ENCODE peak calls at places on chromosomes 3 and 15, in five cellular contexts. One of them, this sample, is unnamed.

GRCh38 chr3:171791695-171792082 is 18.6 kb downstream of the PLD1 start:
- DNase-seq in MM.1S: no peak
- DNase-seq in foreskin fibroblast: peak; percentile 67
- DNase-seq in heart left ventricle: no peak
- DNase-seq in IMR-90: peak; percentile 70
- DNase-seq in this sample: no peak

GRCh38 chr3:33441322-33441976 is 1.2 kb upstream of the UBP1 start:
- DNase-seq in MM.1S: no peak
- DNase-seq in foreskin fibroblast: no peak
- DNase-seq in heart left ventricle: no peak
- DNase-seq in IMR-90: no peak
- DNase-seq in this sample: peak; percentile 27

GRCh38 chr3:42734263-42734860 is 31.8 kb upstream of the HHATL start:
- DNase-seq in MM.1S: no peak
- DNase-seq in IMR-90: no peak
- DNase-seq in heart left ventricle: no peak
- DNase-seq in foreskin fibroblast: no peak
- DNase-seq in this sample: no peak

GRCh38 chr15:34106423-34106822 is 4.5 kb downstream of the PGBD4 start:
- DNase-seq in MM.1S: no peak
- DNase-seq in heart left ventricle: no peak
- DNase-seq in IMR-90: no peak
- DNase-seq in foreskin fibroblast: no peak
- DNase-seq in this sample: no peak

GRCh38 chr3:123084192-123084591 is 17.4 kb downstream of the PDIA5 start:
- DNase-seq in heart left ventricle: peak; percentile 62
- DNase-seq in IMR-90: no peak
- DNase-seq in MM.1S: no peak
- DNase-seq in foreskin fibroblast: no peak
- DNase-seq in this sample: no peak

GRCh38 chr3:136630911-136631310 is 121.3 kb downstream of the STAG1 start:
- DNase-seq in IMR-90: no peak
- DNase-seq in foreskin fibroblast: no peak
- DNase-seq in heart left ventricle: no peak
- DNase-seq in MM.1S: no peak
- DNase-seq in this sample: no peak

GRCh38 chr3:43286115-43286885 is at the start of gene SNRK:
- DNase-seq in IMR-90: peak; percentile 64
- DNase-seq in MM.1S: peak; percentile 86
- DNase-seq in foreskin fibroblast: peak; percentile 90
- DNase-seq in heart left ventricle: peak; percentile 90
- DNase-seq in this sample: peak; percentile 86

GRCh38 chr3:121072128-121072527 is 164.1 kb downstream of the STXBP5L start:
- DNase-seq in MM.1S: no peak
- DNase-seq in heart left ventricle: peak; percentile 33
- DNase-seq in IMR-90: no peak
- DNase-seq in foreskin fibroblast: no peak
- DNase-seq in this sample: no peak

GRCh38 chr3:139353920-139354556 is 10.2 kb downstream of the MRPS22 start:
- DNase-seq in IMR-90: peak; percentile 71
- DNase-seq in heart left ventricle: no peak
- DNase-seq in foreskin fibroblast: peak; percentile 83
- DNase-seq in MM.1S: peak; percentile 41
- DNase-seq in this sample: peak; percentile 40

GRCh38 chr3:127820871-127821853 is 1.2 kb downstream of the MGLL start:
- DNase-seq in foreskin fibroblast: peak; percentile 53
- DNase-seq in heart left ventricle: no peak
- DNase-seq in IMR-90: peak; percentile 56
- DNase-seq in MM.1S: no peak
- DNase-seq in this sample: no peak

DNA sequence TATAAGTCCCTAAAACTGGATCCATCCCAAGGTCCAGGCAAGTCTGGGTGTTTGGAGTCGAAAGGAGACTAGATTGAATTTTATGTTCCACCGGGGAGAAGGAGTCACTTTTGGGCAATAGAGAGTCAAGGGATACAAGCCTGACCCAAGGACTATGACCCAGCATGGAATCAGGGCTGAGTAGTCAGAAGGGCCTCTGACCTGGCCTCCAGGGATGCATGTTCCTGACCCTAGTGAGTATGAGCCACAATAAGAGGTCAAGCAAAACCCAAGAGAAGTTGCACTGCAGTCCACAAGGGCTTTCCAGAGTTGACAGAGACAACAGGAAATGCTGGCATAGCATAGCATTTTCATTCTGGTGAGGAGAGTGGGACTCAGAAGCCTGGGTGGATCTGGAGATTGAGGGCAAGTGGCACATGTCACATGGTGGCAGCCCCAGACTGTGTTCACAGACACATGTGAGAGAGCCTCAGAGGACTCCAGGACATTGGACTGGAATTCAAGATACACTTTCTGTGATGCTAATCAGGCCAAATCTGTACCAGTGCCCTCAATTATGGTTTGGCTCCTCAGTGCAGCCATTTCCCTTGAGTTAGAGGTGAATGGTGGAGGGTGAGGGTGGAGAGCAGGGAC is 66.9 kb downstream of the TFG start:
- DNase-seq in heart left ventricle: no peak
- DNase-seq in foreskin fibroblast: no peak
- DNase-seq in MM.1S: no peak
- DNase-seq in IMR-90: no peak
- DNase-seq in this sample: no peak
- TF ChIP-seq CTCF in heart left ventricle: no peak
- TF ChIP-seq CTCF in foreskin fibroblast: no peak
- TF ChIP-seq CTCF in MM.1S: no peak
- TF ChIP-seq CTCF in IMR-90: no peak
- TF ChIP-seq CTCF in this sample: no peak

DNA sequence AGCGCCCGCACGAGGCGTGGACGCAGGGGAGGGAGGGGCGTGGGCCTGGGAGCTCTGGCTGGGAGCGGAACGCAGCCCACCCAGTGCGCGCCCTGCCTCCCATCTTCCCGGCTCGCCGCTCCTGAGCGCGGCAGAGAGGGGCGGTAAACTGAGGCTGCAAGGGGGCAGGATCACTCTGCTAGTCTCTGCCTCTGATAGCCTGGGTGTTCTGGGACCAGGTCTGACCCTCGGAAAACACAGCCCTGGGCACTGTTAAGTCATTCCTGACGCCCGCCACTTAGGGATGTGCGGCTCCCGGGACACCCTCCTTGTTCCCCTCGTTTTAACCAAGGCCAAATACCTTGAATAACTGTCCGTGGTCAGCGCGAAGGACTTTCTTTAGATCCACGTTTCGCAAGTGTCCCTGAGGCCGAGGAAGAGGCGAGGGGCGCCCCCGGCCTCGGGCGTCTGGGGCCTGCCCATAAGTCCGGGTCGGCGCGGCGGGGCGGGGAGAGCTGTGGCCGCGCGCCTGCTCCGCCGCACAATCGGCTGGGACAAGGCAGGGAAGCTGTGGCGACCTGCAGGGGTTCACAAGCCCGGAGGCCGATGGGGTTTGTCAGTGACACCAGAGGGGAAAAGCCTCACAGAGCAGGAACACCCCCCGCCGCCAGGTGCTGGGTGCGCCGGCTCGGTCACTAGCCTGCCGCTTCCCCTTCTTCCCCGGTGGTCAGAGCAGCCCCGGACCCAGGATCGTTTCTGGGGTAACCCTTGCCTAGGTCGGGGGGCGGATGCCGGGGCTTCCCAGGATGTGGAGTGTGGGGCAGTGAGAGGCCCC is 1.5 kb downstream of the ITPKA start:
- DNase-seq in heart left ventricle: no peak
- DNase-seq in foreskin fibroblast: no peak
- DNase-seq in MM.1S: no peak
- DNase-seq in IMR-90: no peak
- DNase-seq in this sample: peak; percentile 30
- TF ChIP-seq CTCF in heart left ventricle: no peak
- TF ChIP-seq CTCF in foreskin fibroblast: no peak
- TF ChIP-seq CTCF in MM.1S: no peak
- TF ChIP-seq CTCF in IMR-90: no peak
- TF ChIP-seq CTCF in this sample: no peak

DNA sequence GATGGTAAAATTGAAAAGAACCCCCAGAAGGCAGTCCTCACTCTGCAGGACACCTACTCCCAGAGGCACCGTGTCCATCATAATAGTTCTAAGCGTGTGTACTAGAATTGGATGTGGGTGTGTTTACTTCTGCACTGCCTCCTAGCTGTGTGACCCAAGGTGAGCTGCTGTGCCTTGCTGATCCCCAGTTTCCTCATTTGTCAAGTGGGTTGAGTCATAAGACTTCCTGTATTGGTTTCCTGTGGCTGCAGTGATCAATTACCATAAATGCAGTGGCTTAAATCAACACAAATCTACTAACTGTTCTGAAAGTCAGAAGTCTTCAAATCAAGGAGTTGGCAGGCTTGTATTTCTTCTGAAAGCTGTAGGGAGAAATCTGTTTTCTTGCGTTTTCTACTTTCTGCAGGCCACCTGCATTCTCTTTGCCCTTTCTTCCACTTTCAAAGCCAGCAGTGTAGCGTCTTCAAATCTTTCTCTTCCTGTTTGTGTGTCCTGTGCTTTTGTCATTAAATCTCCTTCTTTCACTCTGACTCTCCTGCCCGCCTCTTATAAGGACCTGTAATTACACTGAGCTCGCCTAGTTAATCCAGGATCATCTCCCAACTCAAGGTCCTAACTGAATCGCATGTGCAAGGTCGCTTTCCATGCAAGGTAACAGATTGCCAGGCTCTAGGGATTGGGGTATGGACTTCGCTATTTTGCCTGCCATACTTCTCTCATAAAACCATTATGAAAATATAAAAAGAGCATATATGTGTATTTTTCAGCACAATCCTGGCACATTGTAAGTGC is 59.0 kb downstream of the RORA start:
- DNase-seq in IMR-90: no peak
- DNase-seq in heart left ventricle: no peak
- DNase-seq in MM.1S: peak; percentile 73
- DNase-seq in foreskin fibroblast: no peak
- DNase-seq in this sample: no peak
- TF ChIP-seq CTCF in IMR-90: no peak
- TF ChIP-seq CTCF in heart left ventricle: no peak
- TF ChIP-seq CTCF in MM.1S: no peak
- TF ChIP-seq CTCF in foreskin fibroblast: no peak
- TF ChIP-seq CTCF in this sample: no peak

DNA sequence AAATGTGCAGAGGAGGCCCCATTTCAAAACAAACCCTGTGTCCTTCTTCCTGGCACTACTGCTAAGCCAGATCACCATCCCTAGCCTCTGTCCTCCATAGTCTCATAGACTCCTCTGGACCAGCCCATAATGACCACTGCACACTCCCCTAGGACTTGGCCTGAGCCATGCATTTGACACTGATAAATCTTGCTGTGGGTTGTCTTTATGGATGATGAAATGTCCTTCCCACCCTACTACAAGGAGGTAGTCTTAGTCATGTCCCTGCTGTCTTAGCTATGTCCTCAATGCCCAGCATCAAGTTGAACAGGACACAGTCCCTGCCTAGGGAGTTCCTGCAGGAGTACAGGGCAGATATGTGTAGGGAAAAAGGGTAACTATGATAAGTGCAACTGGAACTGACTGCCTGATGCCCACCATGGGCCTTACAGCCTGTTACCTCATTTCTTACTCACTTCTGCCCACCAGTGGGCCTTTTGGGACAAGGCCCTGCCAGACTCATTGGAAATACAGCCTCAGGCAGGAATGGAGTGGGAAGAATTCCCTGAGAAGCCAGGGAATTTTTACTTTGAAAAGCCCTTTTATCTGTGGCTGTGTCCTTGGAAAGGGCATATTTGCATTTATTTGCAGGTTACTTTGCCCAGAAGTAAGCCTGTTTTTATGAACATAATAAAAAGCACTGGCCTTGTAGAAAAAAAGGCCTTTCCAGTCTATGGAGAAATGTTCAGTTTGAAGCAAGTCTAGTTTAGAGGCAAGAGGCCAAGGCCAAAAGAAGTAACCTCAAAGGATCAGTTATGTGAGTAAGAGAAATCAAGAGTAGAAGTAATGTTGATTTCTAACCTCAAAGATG is 199.6 kb upstream of the EIF1B start:
- DNase-seq in MM.1S: no peak
- DNase-seq in IMR-90: no peak
- DNase-seq in foreskin fibroblast: peak; percentile 55
- DNase-seq in heart left ventricle: no peak
- DNase-seq in this sample: no peak
- TF ChIP-seq CTCF in MM.1S: no peak
- TF ChIP-seq CTCF in IMR-90: no peak
- TF ChIP-seq CTCF in foreskin fibroblast: peak; percentile 47
- TF ChIP-seq CTCF in heart left ventricle: no peak
- TF ChIP-seq CTCF in this sample: no peak

GRCh38 chr15:67011620-67012005 is 53.8 kb upstream of the SMAD3 start:
- DNase-seq in foreskin fibroblast: no peak
- DNase-seq in heart left ventricle: no peak
- DNase-seq in IMR-90: no peak
- DNase-seq in MM.1S: no peak
- DNase-seq in this sample: no peak
- TF ChIP-seq CTCF in foreskin fibroblast: no peak
- TF ChIP-seq CTCF in heart left ventricle: no peak
- TF ChIP-seq CTCF in IMR-90: no peak
- TF ChIP-seq CTCF in MM.1S: no peak
- TF ChIP-seq CTCF in this sample: no peak

GRCh38 chr3:51535146-51536019 is 3.1 kb upstream of the RAD54L2 start:
- DNase-seq in IMR-90: no peak
- DNase-seq in heart left ventricle: no peak
- DNase-seq in MM.1S: no peak
- DNase-seq in foreskin fibroblast: no peak
- DNase-seq in this sample: no peak

GRCh38 chr3:51544011-51544775 is 5.7 kb downstream of the RAD54L2 start:
- DNase-seq in foreskin fibroblast: no peak
- DNase-seq in heart left ventricle: no peak
- DNase-seq in IMR-90: no peak
- DNase-seq in MM.1S: no peak
- DNase-seq in this sample: no peak

GRCh38 chr3:51538115-51538458 is 432 bp upstream of the RAD54L2 start:
- DNase-seq in IMR-90: no peak
- DNase-seq in foreskin fibroblast: peak; percentile 29
- DNase-seq in heart left ventricle: no peak
- DNase-seq in MM.1S: peak; percentile 9
- DNase-seq in this sample: no peak

GRCh38 chr3:51539291-51539891 is 872 bp downstream of the RAD54L2 start:
- DNase-seq in IMR-90: peak; percentile 85
- DNase-seq in heart left ventricle: peak; percentile 31
- DNase-seq in foreskin fibroblast: peak; percentile 83
- DNase-seq in MM.1S: peak; percentile 27
- DNase-seq in this sample: no peak

DNA sequence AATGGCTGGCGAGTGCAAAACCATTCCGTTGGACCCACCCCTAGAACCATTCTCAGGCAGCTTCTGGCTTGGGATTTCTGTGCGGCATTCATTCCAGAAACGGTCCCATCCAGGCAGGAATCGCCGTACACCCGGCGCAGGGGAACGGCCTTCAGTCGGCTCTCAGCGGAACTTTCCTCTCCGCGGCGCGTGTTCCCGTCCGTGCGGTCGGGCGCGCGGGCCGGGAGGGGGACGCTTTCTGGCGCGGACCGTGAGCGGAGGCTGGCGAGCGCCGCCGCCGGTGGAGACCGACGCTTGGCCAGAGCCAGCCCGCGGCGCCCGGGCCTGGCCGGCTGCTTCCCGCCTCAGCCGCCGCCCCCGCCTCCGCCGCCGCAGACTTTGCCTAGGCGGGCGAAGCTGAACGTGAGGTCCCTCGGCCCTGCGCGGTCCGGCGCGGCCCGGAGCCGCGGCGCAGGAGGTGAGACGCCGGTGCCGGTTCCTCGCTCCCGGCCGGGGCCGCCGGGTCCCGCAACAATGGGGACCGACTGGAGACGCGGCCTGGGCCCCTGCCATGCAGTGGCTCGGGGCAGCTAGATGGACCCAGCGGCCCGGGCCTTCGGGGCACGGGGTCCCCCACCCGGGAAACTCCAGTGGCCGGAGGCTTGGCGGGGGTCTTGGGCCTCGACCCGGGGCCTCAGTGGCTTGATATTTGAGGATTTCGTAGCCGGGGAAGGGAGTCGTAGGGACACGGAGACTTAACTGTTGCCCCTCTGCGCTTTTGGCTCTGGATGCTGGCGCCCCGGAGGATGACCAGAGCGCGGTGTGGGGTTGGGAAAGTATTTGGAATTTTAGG is at the start of gene RAD54L2:
- DNase-seq in heart left ventricle: peak; percentile 88
- DNase-seq in IMR-90: peak; percentile 79
- DNase-seq in MM.1S: peak; percentile 82
- DNase-seq in foreskin fibroblast: peak; percentile 96
- DNase-seq in this sample: peak; percentile 75
- TF ChIP-seq CTCF in heart left ventricle: no peak
- TF ChIP-seq CTCF in IMR-90: peak; percentile 44
- TF ChIP-seq CTCF in MM.1S: peak; percentile 4
- TF ChIP-seq CTCF in foreskin fibroblast: no peak
- TF ChIP-seq CTCF in this sample: peak; percentile 12